ENCODE peak calls at places on chromosomes 2 and 18, in six cellular contexts. Q, M, L, X, I and E are unnamed samples.

GRCh38 chr2:159227467-159227866 is 59.0 kb downstream of the WDSUB1 start:
- DNase-seq in Q (peak), M (no peak), L (no peak), X (no peak), I (no peak), E (peak)

GRCh38 chr2:10962004-10962403 is 50.3 kb downstream of the KCNF1 start:
- DNase-seq in Q (no peak), M (no peak), L (no peak), X (no peak), I (no peak), E (no peak)

GRCh38 chr2:28393115-28393836 is 618 bp downstream of the FOSL2 start:
- DNase-seq in Q (no peak), M (peak), L (no peak), X (peak), I (peak), E (peak)

GRCh38 chr2:215870088-215870490 is 143.3 kb downstream of the MREG start:
- DNase-seq in Q (no peak), M (no peak), L (no peak), X (no peak), I (no peak), E (no peak)

GRCh38 chr2:71880846-71881610 is 266.6 kb downstream of the CYP26B1 start:
- DNase-seq in Q (no peak), M (no peak), L (peak), X (peak), I (peak), E (no peak)

GRCh38 chr2:120161190-120161589 is 62.0 kb downstream of the TMEM185B start:
- DNase-seq in Q (no peak), M (no peak), L (no peak), X (no peak), I (no peak), E (no peak)

GRCh38 chr18:40980171-40980570 is 974.9 kb upstream of the PIK3C3 start:
- DNase-seq in Q (no peak), M (no peak), L (no peak), X (no peak), I (no peak), E (no peak)

GRCh38 chr2:20643060-20643459 is 7.8 kb downstream of the HS1BP3 start:
- DNase-seq in Q (no peak), M (no peak), L (no peak), X (no peak), I (no peak), E (no peak)

GRCh38 chr2:162537651-162538050 is 193.7 kb downstream of the GCA start:
- DNase-seq in Q (no peak), M (no peak), L (no peak), X (no peak), I (no peak), E (no peak)

GRCh38 chr2:69566669-69567068 is 76.9 kb downstream of the AAK1 start:
- DNase-seq in Q (no peak), M (no peak), L (no peak), X (no peak), I (no peak), E (peak)

GRCh38 chr2:179132076-179132475 is 82.1 kb upstream of the CCDC141 start:
- DNase-seq in Q (no peak), M (no peak), L (no peak), X (no peak), I (no peak), E (no peak)

GRCh38 chr2:43400508-43400907 is 174.1 kb upstream of the ZFP36L2 start:
- DNase-seq in Q (no peak), M (no peak), L (no peak), X (no peak), I (no peak), E (no peak)

GRCh38 chr2:136527560-136527959 is 237.8 kb upstream of the THSD7B start:
- DNase-seq in Q (no peak), M (no peak), L (no peak), X (no peak), I (no peak), E (peak)

GRCh38 chr2:106843910-106844250 is 42.1 kb downstream of the ST6GAL2 start:
- DNase-seq in Q (no peak), M (no peak), L (no peak), X (no peak), I (no peak), E (no peak)

GRCh38 chr18:40109251-40110049 is 1845.6 kb upstream of the PIK3C3 start:
- DNase-seq in Q (no peak), M (no peak), L (no peak), X (no peak), I (no peak), E (no peak)

GRCh38 chr18:49177812-49178211 is 227.0 kb upstream of the SMAD7 start:
- DNase-seq in Q (no peak), M (no peak), L (peak), X (no peak), I (no peak), E (no peak)

GRCh38 chr2:142722569-142722968 is 154.9 kb upstream of the KYNU start:
- DNase-seq in Q (no peak), M (no peak), L (no peak), X (no peak), I (no peak), E (no peak)

GRCh38 chr2:32824415-32824814 is 122.3 kb upstream of the LTBP1 start:
- DNase-seq in Q (no peak), M (no peak), L (no peak), X (no peak), I (no peak), E (no peak)

GRCh38 chr2:118881490-118882129 is 34.2 kb upstream of the EN1 start:
- DNase-seq in Q (no peak), M (no peak), L (peak), X (no peak), I (peak), E (peak)

GRCh38 chr2:126656311-126657145 is 570 bp downstream of the GYPC start:
- DNase-seq in Q (no peak), M (peak), L (no peak), X (no peak), I (peak), E (peak)

GRCh38 chr2:213036836-213037235 is 114.6 kb downstream of the IKZF2 start:
- DNase-seq in Q (no peak), M (no peak), L (no peak), X (no peak), I (no peak), E (peak)

GRCh38 chr18:72830109-72830508 is 37.7 kb downstream of the NETO1 start:
- DNase-seq in Q (no peak), M (no peak), L (no peak), X (no peak), I (no peak), E (peak)

GRCh38 chr2:171836151-171836910 is 57.7 kb downstream of the SLC25A12 start:
- DNase-seq in Q (no peak), M (no peak), L (no peak), X (no peak), I (no peak), E (no peak)

GRCh38 chr2:171837736-171838135 is 56.3 kb downstream of the SLC25A12 start:
- DNase-seq in Q (no peak), M (no peak), L (no peak), X (no peak), I (no peak), E (no peak)

GRCh38 chr2:171834286-171834685 is 59.8 kb downstream of the SLC25A12 start:
- DNase-seq in Q (no peak), M (no peak), L (no peak), X (no peak), I (no peak), E (no peak)

GRCh38 chr2:171830039-171830438 is 64.0 kb downstream of the SLC25A12 start:
- DNase-seq in Q (no peak), M (no peak), L (no peak), X (no peak), I (no peak), E (no peak)

GRCh38 chr2:171832489-171832888 is 61.6 kb downstream of the SLC25A12 start:
- DNase-seq in Q (no peak), M (no peak), L (no peak), X (no peak), I (no peak), E (no peak)
- TF ChIP-seq CTCF in Q (no peak), M (no peak), L (no peak), X (no peak), I (no peak), E (no peak)

DNA sequence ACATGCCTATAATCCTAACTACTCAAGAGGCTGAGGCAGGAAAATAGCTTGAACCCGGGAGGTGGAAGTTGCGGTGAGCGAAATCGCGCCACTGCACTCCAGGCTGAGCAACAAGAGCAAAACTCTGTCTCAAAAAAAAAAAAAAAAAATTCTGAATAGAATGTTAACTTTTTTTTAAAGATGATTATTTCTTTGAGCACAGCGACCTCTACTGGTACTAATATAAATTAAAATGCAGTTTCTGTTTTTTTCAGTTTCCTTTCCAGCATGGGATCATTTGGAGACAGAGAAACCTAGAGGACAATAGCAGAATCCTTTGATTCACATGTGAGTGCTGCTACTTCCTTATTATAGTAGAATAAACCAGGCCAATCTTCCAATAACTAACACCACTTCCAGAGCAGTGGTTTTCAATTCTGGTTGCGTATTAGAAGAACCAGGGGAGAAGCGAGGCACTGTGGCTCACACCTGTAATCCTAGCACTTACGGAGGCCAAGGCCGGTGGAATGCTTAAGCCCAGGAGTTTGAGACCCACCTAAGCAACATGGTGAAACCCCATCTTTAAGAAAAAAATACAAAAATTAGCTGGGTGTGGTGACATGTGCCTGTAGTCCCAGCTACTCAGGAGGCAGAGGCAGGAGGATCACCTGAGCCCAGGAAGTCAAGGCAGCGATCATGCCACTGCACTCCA is 10.2 kb downstream of the SRSF7 start:
- DNase-seq in Q (no peak), M (no peak), L (peak), X (no peak), I (no peak), E (no peak)
- TF ChIP-seq CTCF in Q (peak), M (peak), L (peak), X (peak), I (peak), E (peak)

GRCh38 chr18:68455229-68455603 is 259.7 kb downstream of the TMX3 start:
- DNase-seq in Q (no peak), M (no peak), L (no peak), X (no peak), I (no peak), E (no peak)
- TF ChIP-seq CTCF in Q (no peak), M (no peak), L (no peak), X (no peak), I (no peak), E (no peak)

GRCh38 chr2:25165992-25166618 is 2.3 kb downstream of the POMC start:
- DNase-seq in Q (no peak), M (no peak), L (peak), X (peak), I (peak), E (peak)
- TF ChIP-seq CTCF in Q (peak), M (no peak), L (peak), X (no peak), I (peak), E (peak)

GRCh38 chr2:78465707-78466106 is 559.8 kb upstream of the REG3G start:
- DNase-seq in Q (no peak), M (no peak), L (no peak), X (no peak), I (no peak), E (no peak)
- TF ChIP-seq CTCF in Q (no peak), M (no peak), L (no peak), X (no peak), I (no peak), E (no peak)

GRCh38 chr2:5672749-5673147 is 19.4 kb upstream of the SOX11 start:
- DNase-seq in Q (no peak), M (no peak), L (no peak), X (no peak), I (no peak), E (no peak)
- TF ChIP-seq CTCF in Q (no peak), M (no peak), L (no peak), X (no peak), I (no peak), E (no peak)

GRCh38 chr2:203126971-203127370 is 111.8 kb upstream of the CYP20A1 start:
- DNase-seq in Q (no peak), M (no peak), L (no peak), X (no peak), I (no peak), E (no peak)

DNA sequence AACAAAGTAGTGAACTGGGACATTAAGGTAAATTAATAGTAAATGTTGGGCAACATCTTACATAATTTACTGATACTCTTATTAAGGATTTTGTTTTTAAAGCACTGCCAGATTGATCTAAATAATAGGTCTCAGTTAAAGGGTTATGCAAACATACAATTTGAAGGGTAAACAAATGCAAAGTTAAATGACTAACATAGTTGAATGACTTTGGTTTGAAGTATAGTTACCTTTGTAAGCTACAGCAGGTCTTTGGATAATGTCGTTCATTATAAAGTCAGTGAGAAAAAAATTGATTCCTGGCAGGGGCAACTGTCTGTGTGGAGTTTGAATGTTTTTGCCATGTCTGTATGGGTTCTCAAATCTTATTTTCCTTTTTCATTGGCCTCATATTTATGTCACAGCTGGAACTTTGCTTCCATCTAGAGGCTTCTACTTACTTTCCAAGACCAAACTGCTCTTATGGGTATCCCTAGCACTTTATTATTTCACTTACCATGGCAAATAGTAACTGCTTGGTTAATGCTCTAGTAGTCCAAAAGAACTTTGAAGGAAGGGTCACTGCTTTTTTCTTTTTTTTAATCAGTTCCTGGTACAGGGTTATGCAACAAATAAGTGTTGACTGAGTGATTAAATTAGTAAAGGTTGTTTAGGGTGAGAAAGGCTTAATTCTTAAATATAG is 107.8 kb downstream of the NBEAL1 start:
- DNase-seq in Q (no peak), M (no peak), L (peak), X (no peak), I (no peak), E (no peak)
- TF ChIP-seq CTCF in Q (peak), M (peak), L (no peak), X (no peak), I (no peak), E (no peak)

GRCh38 chr2:134657650-134658250 is 61.0 kb downstream of the TMEM163 start:
- DNase-seq in Q (peak), M (no peak), L (no peak), X (no peak), I (no peak), E (peak)
- TF ChIP-seq CTCF in Q (peak), M (peak), L (peak), X (no peak), I (no peak), E (peak)

GRCh38 chr2:79275197-79275596 is 115.6 kb upstream of the REG3A start:
- DNase-seq in Q (no peak), M (no peak), L (no peak), X (no peak), I (no peak), E (no peak)
- TF ChIP-seq CTCF in Q (no peak), M (no peak), L (no peak), X (no peak), I (no peak), E (no peak)

DNA sequence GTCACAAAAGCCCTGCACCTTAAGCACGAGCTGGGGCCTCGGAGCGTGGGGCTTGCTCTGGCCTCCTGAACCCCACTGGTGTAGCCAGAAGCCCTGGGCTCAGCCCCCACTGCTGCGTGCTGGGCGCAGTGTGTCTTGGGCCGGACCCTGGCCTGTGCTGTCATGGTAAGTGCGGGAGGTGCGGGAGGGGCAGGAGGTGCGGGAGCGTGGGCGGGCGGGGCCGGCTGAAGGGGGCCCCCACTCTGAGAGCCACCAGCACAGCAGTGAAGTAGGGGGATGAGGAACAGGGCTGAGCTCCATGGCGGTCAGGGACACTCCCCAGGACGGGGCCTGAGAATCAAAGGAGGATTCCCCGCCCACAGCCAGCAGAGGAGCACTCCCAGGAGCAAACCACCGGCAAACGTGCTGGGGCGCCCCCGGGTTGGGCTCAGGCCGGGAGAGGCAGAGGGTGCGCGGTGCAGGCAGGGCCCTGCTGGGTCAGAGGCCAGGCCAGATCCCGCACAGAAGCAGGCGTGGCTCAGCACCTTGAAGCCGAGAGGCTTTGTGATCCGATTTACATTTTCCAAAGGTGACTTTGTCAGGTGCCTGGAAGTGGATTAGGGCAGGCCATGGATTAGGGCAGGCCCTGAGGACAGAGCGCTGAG is 152.1 kb upstream of the RAB6C start:
- DNase-seq in Q (no peak), M (no peak), L (no peak), X (no peak), I (no peak), E (no peak)
- TF ChIP-seq CTCF in Q (no peak), M (no peak), L (no peak), X (no peak), I (no peak), E (no peak)